ENCODE peak calls at places on chromosomes 1 and 21, in five cellular contexts. C is SK-N-SH, Q is fibroblast of lung, R is endothelial cell of umbilical vein, A is PC-3. P is an unnamed sample. For H3K79me2, the result is how much of the 10 kb centered on the place peaks cover.

GRCh38 chr1:35454616-35455015 is 102.6 kb downstream of the KIAA0319L start:
- DNase-seq in C (no peak), Q (peak), R (peak), A (peak), P (peak)

GRCh38 chr1:159009704-159010361 is at the start of gene IFI16:
- DNase-seq in C (no peak), Q (peak), R (peak), A (peak), P (peak)

GRCh38 chr1:86856196-86856595 is 57.7 kb downstream of the SELENOF start:
- DNase-seq in C (no peak), Q (no peak), R (no peak), A (no peak), P (no peak)

GRCh38 chr1:111275079-111275478 is 15.6 kb upstream of the CHIA start:
- DNase-seq in C (peak), Q (peak), R (no peak), A (peak), P (peak)

GRCh38 chr1:156623946-156624813 is 5.0 kb downstream of the HAPLN2 start:
- DNase-seq in C (peak), Q (peak), R (peak), A (peak), P (peak)

GRCh38 chr1:54706419-54706818 is 9.2 kb upstream of the TTC4 start:
- DNase-seq in C (no peak), Q (no peak), R (no peak), A (no peak), P (no peak)

GRCh38 chr1:224733021-224733911 is 117.1 kb downstream of the CNIH3 start:
- DNase-seq in C (peak), Q (peak), R (no peak), A (peak), P (peak)

GRCh38 chr1:87888456-87888855 is 559.8 kb downstream of the LMO4 start:
- DNase-seq in C (no peak), Q (peak), R (no peak), A (peak), P (peak)

GRCh38 chr1:183515002-183515689 is 42.8 kb downstream of the SMG7 start:
- DNase-seq in C (no peak), Q (peak), R (peak), A (peak), P (peak)

GRCh38 chr1:46520063-46520911 is 30.7 kb downstream of the DMBX1 start:
- DNase-seq in C (no peak), Q (peak), R (no peak), A (peak), P (peak)

GRCh38 chr1:162444903-162445302 is 33.0 kb upstream of the SH2D1B start:
- DNase-seq in C (no peak), Q (no peak), R (no peak), A (no peak), P (no peak)

GRCh38 chr1:53562256-53562982 is 103.2 kb downstream of the DMRTB1 start:
- DNase-seq in C (no peak), Q (no peak), R (no peak), A (no peak), P (no peak)

GRCh38 chr1:86502721-86503430 is 34.1 kb downstream of the CLCA1 start:
- DNase-seq in C (no peak), Q (peak), R (peak), A (peak), P (peak)

GRCh38 chr1:2948001-2948750 is 73.1 kb upstream of the ACTRT2 start:
- DNase-seq in C (no peak), Q (no peak), R (no peak), A (no peak), P (no peak)

GRCh38 chr1:246705368-246705767 is 18.8 kb upstream of the SCCPDH start:
- DNase-seq in C (no peak), Q (peak), R (no peak), A (peak), P (no peak)

GRCh38 chr1:225713281-225713680 is 60.4 kb upstream of the ENAH start:
- DNase-seq in C (no peak), Q (no peak), R (no peak), A (no peak), P (no peak)

GRCh38 chr21:27572681-27573080 is 605.8 kb upstream of the ADAMTS5 start:
- DNase-seq in C (no peak), Q (peak), R (no peak), A (peak), P (no peak)

GRCh38 chr21:27569831-27570230 is 602.9 kb upstream of the ADAMTS5 start:
- DNase-seq in C (no peak), Q (no peak), R (peak), A (no peak), P (no peak)

GRCh38 chr21:27569091-27569490 is 602.2 kb upstream of the ADAMTS5 start:
- DNase-seq in C (no peak), Q (peak), R (no peak), A (no peak), P (no peak)

GRCh38 chr21:27571706-27572105 is 604.8 kb upstream of the ADAMTS5 start:
- DNase-seq in C (no peak), Q (peak), R (no peak), A (peak), P (no peak)

DNA sequence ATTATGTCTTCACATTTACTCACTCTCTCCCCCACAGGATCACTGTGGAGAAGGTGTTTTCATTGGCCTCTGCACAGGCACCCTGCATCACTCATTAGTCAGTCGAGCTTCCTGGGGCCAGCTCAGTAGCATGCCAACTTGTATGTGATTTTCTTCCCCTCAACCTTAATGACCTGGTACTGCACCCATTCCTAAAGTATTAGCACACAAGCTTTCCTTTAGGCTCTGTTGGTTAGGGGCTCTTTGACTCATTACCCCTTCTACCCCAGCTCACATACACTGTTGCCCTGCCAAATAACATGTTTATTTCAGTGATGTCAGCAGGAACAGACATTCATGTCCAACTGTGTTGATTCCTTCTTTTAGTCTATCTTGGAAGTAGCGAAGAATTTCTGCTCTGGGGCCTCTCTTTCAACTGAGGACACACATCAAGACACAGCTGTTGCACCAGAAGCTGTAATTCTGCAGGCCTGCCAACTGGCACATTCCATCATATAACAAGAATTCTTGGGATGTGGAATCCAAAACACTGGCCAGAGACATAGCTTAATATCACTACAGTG is 603.5 kb upstream of the ADAMTS5 start:
- DNase-seq in C (no peak), Q (peak), R (peak), A (peak), P (peak)
- H3K27ac ChIP-seq in C (peak), Q (peak), R (no peak), A (peak), P (peak)

GRCh38 chr1:56534252-56534651 is 45.1 kb downstream of the PLPP3 start:
- DNase-seq in C (no peak), Q (no peak), R (no peak), A (no peak), P (no peak)

GRCh38 chr1:56533621-56534020 is 45.7 kb downstream of the PLPP3 start:
- DNase-seq in C (no peak), Q (no peak), R (no peak), A (peak), P (no peak)

GRCh38 chr1:56532359-56532696 is 47.0 kb downstream of the PLPP3 start:
- DNase-seq in C (no peak), Q (no peak), R (no peak), A (no peak), P (no peak)

GRCh38 chr1:56531624-56532358 is 47.6 kb downstream of the PLPP3 start:
- DNase-seq in C (peak), Q (no peak), R (no peak), A (no peak), P (no peak)

DNA sequence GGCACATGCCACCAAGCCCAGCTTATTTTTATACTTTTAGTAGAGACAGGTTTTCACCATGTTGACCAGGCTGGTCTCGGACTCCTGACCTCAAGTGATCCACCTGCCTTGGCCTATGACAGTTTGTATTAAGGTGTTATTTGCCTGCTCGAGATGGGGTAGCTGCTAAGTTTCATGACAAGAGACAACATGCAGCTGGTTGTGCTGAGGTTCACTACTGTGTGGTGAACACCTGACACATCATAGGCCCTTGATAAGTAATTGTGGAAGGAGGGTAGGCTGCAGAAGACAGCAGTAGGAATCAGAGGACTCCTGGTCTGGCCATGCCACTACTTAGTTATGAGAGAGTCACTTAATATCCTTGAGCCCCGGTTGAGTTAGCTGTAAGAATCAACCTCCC is 46.2 kb downstream of the PLPP3 start:
- DNase-seq in C (no peak), Q (no peak), R (no peak), A (no peak), P (no peak)
- H3K79me2 ChIP-seq in C (under half), Q (half or more), R (under half), A (under half), P (half or more)

GRCh38 chr1:204088596-204088995 is 15.7 kb downstream of the SOX13 start:
- DNase-seq in C (no peak), Q (no peak), R (no peak), A (no peak), P (no peak)

GRCh38 chr1:204091066-204091465 is 18.2 kb downstream of the SOX13 start:
- DNase-seq in C (no peak), Q (no peak), R (no peak), A (no peak), P (no peak)

GRCh38 chr1:204087181-204087892 is 14.4 kb downstream of the SOX13 start:
- DNase-seq in C (no peak), Q (no peak), R (no peak), A (no peak), P (no peak)

GRCh38 chr1:204087893-204088528 is 15.1 kb downstream of the SOX13 start:
- DNase-seq in C (no peak), Q (no peak), R (no peak), A (no peak), P (no peak)

DNA sequence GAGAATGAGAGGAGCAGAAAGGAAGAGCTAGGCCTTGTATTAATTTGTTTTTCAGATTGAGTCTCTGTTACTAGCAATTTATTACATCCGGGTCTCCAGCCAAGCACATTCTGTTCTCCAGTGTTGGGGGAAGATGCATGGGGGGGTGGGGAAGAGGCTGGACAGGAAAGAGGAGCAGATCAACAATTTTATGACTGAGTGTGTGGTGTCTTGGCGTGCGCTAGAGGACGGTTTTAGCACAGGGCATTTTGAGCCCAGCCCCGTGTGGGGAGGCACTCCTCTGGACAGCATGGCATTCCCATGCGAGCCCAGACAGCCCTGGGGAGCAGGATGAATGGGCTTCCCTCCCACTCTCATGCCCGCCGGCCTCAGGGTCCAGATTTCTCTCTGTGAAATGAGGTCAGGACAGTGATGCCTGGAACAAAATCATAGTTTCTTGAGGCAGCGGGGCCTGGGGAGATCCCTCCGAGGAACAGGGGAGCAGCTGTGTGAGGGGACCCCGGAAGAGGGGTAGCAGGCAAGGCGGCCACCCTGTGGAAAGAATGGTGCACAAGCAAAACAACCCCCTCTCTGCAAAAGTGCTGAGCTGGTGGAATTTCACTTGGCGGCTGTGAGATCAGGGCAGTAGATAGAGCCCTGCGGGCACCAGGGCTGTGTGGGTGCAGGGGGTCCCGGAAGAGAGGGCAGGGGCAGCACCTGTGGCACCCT is 16.3 kb downstream of the SOX13 start:
- DNase-seq in C (no peak), Q (no peak), R (peak), A (no peak), P (no peak)
- H2AFZ ChIP-seq in C (no peak), Q (peak), R (no peak), A (no peak), P (no peak)

DNA sequence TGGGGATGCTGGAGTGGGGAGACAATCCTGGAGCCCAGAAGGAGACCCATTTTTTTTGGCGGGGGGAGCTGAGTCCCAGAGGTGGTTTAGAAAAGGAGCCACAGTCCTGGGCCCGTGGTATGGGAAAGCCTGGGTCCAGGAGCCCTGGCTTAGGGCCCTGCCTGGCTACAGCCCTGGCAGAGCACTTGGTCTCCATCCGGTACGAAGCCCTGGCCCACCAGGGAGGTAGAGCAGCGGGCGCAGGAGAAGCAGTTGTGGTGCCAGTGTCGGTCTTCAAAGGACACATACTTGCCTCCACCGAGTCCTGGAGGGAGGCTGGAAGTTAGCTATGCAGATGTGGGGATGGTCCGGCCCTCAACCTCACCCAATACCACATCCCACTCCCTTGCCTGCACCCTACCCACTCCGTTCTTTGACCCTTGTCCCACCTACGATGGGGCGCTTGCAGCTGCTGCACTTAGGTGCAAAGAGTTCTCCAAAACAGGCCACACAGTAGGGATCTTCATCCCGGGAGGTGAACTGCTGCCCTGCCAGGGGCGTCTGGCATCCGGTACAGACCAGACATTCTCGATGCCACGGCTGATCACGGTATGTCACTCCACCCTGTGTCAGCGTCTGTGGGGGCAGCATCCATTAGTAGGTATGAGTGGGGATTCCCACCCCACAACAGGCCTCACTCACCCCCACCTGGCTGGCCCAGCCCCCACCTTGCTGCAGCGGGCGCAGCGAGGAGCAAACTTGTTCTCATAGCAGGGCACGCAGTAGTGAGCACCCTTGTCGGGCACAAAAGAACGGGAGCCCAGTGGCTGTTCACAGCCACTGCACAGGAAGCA is 7.7 kb upstream of the SF3A3 start:
- DNase-seq in C (no peak), Q (no peak), R (no peak), A (no peak), P (no peak)
- H3K27ac ChIP-seq in C (peak), Q (peak), R (no peak), A (no peak), P (peak)

DNA sequence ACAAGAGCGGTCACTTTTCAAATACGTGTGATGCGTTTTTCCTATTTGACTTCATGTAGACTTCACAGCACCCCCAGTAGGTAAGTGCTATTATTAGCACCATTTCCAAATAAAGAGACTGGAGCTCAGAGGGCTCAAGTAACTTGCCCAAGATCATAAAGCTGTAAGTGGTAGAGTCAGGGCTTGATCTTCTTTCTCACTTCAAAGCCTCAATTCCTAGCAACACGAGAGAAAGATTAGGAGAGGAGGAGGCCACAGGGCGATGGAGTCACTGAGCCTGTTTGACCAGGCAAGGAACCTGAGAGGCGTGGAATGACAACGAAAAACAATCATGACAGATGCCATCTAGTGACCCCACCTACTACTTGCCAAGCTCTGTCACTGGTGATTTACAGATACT is 181.0 kb downstream of the FOXD2 start:
- DNase-seq in C (no peak), Q (no peak), R (no peak), A (peak), P (no peak)
- H3K79me2 ChIP-seq in C (under half), Q (under half), R (under half), A (under half), P (under half)

P was measured in hepatocyte.